ENCODE peak calls at places on chromosome 17, in four cellular contexts. O, M, T and V are unnamed samples.

GRCh38 chr17:79835953-79836951 is 3.0 kb downstream of the CBX4 start:
- DNase-seq in O (peak), M (peak), T (no peak), V (peak)

GRCh38 chr17:56752263-56752662 is 81.5 kb downstream of the C17orf67 start:
- DNase-seq in O (no peak), M (peak), T (no peak), V (no peak)

GRCh38 chr17:58679263-58680037 is 12.4 kb downstream of the TEX14 start:
- DNase-seq in O (no peak), M (no peak), T (peak), V (no peak)

GRCh38 chr17:41065829-41066624 is at the start of gene KRTAP2-4:
- DNase-seq in O (no peak), M (peak), T (peak), V (no peak)

GRCh38 chr17:77948690-77949114 is 9.8 kb upstream of the TNRC6C start:
- DNase-seq in O (no peak), M (no peak), T (peak), V (no peak)

GRCh38 chr17:42520540-42520951 is 15.5 kb upstream of the NAGLU start:
- DNase-seq in O (no peak), M (no peak), T (no peak), V (peak)

GRCh38 chr17:13601776-13602551 is at the start of gene HS3ST3A1:
- DNase-seq in O (peak), M (no peak), T (peak), V (peak)

GRCh38 chr17:73633736-73634135 is 10.5 kb downstream of the SDK2 start:
- DNase-seq in O (no peak), M (no peak), T (no peak), V (no peak)

GRCh38 chr17:41519501-41520224 is 973 bp upstream of the KRT15 start:
- DNase-seq in O (no peak), M (no peak), T (peak), V (no peak)

GRCh38 chr17:60941028-60941427 is 263.4 kb downstream of the BCAS3 start:
- DNase-seq in O (no peak), M (no peak), T (peak), V (peak)

DNA sequence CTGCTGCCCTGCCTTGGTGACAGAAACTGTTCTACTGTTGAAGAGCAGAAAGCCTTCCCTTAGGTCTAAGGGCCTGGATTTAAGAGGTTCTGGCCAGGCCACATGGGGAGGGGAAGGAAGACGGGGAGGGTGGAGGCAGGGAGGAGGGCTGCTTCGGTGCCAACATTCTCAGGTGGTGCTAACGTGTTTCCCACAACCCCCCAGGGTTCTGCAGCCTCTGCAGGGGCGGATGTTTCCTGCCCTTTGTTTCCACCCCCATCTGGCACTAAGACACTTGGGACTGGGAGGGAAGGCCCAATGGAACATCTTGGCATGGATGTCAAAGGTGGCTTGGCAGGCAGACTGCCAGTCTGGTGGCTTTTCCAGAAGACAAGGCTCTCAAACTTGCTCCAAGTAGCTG is 12.7 kb downstream of the HIC1 start:
- DNase-seq in O (no peak), M (no peak), T (no peak), V (peak)
- H3K27ac ChIP-seq in O (peak), M (no peak), T (peak), V (peak)

DNA sequence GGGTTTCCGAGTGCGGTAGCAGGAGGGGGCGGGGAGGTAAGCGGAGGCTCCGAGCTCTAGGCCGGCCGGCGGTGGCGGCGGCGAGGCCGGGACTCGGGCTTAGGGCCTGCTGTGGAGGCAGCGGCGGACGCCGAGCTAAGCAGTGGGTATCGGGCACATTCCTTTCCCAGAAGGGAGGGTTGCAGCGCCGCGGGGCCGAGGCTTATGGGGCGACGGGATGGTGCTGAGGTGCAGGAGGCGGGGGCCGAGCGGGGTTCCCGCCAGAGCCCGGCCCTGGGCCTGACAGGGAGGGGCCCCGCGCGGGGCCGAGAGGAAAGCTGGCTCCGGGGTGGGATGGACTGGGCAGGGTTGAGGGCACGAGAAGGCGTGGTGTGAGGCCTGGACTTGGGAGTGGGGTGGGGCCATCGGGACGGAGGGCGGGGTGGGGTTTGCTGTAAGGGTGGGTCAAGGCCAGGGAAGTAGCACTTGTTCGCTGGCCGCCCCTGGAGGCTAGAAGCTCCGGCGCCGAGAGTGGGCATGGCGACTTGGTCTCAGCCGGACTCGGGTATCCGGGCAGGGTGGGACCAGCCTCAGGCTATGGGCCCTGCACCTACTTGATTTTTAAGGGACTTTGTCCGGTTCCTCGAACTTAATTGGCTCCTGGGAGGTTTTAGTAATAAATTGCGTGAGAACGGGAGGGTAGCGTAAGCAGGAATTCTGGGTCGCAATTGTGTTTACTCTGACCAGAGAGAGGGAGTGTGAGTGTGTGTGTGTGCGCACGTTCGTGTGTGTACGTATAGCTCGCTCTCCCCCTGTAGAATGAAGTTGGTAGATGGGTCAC is at the start of gene NFE2L1:
- DNase-seq in O (peak), M (peak), T (peak), V (peak)
- H3K27ac ChIP-seq in O (peak), M (peak), T (peak), V (peak)

GRCh38 chr17:47276444-47276843 is 22.8 kb downstream of the ITGB3 start:
- DNase-seq in O (no peak), M (no peak), T (no peak), V (no peak)

GRCh38 chr17:47275245-47275984 is 21.8 kb downstream of the ITGB3 start:
- DNase-seq in O (no peak), M (no peak), T (peak), V (peak)

GRCh38 chr17:47278561-47278960 is 24.9 kb downstream of the ITGB3 start:
- DNase-seq in O (no peak), M (no peak), T (no peak), V (no peak)

GRCh38 chr17:47277921-47278320 is 24.3 kb downstream of the ITGB3 start:
- DNase-seq in O (no peak), M (no peak), T (no peak), V (no peak)

DNA sequence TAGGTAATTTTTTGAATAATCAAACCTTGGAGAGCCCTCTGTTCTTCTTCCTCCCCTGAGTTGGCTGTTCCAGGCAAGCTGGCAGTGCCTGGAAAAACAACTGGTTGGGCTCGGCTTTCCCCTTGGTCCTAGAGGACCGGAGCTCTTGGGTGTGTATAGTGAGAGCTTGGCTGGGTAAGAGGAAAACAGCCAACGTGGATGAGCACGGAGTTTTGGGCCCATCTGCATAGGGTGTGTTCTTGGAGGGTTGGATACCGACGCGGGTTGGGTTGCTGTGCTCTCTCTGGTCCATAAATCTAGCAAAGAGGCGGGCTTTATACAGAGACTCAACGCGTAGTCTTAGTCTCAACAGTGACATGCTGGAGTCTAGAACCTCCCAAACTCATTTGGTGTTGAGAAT is 23.2 kb downstream of the ITGB3 start:
- DNase-seq in O (no peak), M (no peak), T (no peak), V (peak)
- H3K27ac ChIP-seq in O (peak), M (no peak), T (no peak), V (peak)

GRCh38 chr17:46109603-46110189 is 83.5 kb downstream of the KANSL1 start:
- DNase-seq in O (no peak), M (no peak), T (no peak), V (no peak)

GRCh38 chr17:46108550-46109110 is 84.6 kb downstream of the KANSL1 start:
- DNase-seq in O (no peak), M (no peak), T (no peak), V (no peak)

GRCh38 chr17:46106966-46107644 is 86.1 kb downstream of the KANSL1 start:
- DNase-seq in O (no peak), M (no peak), T (no peak), V (no peak)

GRCh38 chr17:46108120-46108519 is 85.1 kb downstream of the KANSL1 start:
- DNase-seq in O (no peak), M (no peak), T (no peak), V (no peak)

DNA sequence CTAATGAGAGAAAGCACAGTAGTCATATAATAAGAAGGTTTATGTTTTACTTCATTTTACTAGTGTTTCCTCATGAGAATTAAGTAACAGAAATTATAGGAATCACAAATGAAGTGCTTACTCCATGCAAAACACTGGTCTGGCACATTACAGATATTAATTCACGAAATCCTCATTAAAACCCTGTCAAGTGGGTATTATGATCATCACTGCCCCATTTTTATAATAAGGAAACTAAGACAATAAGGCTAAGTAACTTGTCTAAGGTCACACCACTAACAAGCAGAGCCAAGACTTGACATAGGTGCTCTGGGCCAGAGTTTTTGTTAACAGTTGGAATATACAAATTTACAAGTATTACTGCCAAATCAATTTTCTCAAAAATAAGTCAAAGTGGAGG is 83.0 kb downstream of the KANSL1 start:
- DNase-seq in O (no peak), M (no peak), T (no peak), V (no peak)
- H3K27ac ChIP-seq in O (no peak), M (no peak), T (no peak), V (no peak)

DNA sequence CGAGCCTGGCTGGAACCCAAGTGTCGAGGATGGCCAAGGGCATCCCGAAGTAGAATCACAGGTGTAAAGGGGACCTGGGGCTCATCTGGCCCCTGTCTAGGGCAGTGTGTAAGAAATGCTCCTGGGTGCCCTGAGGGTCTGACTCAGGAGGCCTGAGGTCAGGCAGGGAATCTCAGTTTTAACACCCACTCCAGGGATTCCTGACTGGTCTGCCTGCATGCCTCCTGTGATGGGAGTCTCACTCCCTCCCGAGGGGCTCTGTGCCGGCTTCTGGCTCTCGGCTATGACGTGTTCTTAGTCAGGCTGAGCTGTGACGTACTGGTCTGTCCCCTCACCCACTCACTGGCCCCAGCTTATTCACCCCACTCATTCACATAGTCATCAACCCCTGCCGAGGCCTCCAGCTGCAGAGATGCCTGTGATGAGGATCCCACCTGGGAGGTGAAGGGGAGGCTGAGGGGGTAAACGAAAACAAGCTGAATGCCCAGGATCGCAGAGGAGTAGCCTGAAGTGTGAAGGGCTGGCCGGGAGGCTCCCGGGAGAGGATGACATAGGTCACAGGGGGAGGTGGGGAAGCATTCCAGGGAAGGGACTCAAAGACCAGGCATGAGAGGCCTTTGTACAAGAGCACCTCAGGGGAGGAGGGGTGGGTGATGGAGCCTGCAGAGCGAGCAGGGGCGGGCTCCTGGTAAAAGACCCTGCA is 23.7 kb downstream of the FAM83G start:
- DNase-seq in O (no peak), M (no peak), T (no peak), V (peak)
- H3K27ac ChIP-seq in O (no peak), M (no peak), T (peak), V (no peak)

DNA sequence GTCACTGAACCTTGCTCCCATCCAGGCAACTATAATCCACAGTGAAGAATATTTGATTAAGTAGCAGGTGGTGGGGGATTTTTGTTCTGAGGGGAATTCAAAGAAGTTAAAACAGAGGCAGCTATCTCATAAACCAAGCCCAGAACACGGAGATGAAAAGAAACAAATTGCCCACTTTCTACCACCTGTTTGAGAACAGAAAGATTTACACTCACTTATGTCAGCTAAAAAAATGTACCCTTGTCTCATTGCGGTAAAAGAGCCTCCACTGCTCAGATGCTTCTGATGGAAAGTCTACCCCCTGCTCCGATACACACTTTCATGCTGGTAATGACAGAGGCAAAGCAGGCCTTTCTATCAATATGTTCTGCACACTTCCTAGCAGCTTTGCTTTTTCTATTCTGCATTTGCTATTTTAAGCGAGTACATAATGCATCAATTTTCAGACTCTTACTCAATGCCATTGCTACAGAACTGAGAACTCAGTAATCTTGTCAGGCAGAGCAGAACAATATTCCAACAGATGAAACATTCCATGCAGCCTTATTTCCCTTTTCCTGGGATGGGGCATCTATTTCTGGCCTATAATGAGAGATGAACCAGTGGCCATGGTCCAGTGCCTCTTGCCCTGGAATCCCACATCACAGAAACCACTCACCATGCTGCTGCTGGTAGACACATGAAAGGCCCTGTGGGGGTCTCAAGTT is 29.0 kb downstream of the CDK5R1 start:
- DNase-seq in O (no peak), M (no peak), T (no peak), V (no peak)
- H3K27ac ChIP-seq in O (no peak), M (no peak), T (no peak), V (no peak)

DNA sequence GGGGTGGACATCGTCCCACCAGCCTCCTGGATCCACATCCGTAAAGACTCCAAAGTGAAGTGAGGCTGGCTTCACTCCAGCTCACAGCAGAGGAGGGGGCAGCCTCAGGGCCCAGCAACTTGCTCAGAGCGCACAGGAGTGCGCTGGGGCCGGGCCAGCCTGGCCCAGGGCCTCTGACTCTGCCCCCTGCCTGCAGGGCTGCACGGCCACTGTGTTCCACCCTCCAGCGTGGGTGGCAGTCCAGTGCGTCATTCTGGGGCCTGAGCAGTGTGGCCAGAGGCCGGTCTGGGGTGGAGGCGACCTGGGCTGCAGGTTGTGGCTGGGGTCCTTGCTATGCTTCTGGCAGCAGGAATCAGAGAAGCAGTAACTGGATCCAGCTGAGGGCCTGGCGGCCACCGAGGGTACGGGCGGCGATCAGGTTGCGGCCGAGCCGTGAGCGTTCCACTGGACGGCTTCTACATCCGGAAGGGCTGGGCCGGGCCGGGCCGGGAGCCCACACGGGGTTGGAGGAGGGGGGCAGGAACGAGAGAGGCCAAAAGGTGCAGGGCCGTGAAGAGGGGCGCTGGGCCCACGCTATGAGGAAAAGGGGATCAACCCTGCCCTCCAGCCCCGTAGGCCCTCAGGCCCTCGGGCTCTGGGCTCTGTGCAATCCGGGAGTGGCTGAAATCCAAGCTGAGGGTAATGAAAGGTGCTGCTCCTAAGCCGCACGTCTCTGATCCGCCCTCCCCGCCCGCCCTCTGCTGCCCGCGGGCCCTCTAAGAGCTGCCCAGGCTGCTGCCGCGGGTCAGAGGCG is at the start of gene FSCN2:
- DNase-seq in O (peak), M (no peak), T (no peak), V (peak)
- H3K27ac ChIP-seq in O (no peak), M (no peak), T (no peak), V (no peak)